ENCODE peak calls at places on chromosomes 11 and 22, in nine cellular contexts. D is lower leg skin, Y is tibial artery, I is prostate gland, H is astrocyte, S is H1, J is body of pancreas, T is BJ, V is fibroblast of lung. C is an unnamed sample.

GRCh38 chr11:76763573-76764348 is 19.4 kb upstream of the TSKU start:
- DNase-seq in S (no peak), H (peak; percentile 94), T (peak; percentile 61), D (no peak), I (no peak), V (peak; percentile 95), J (no peak), Y (no peak), C (no peak)

GRCh38 chr11:13561860-13562259 is 66.1 kb upstream of the PTH start:
- DNase-seq in V (no peak), Y (no peak), D (no peak), J (no peak), S (no peak), I (no peak), H (no peak), T (no peak), C (no peak)

GRCh38 chr11:57311109-57311936 is 13.4 kb downstream of the TNKS1BP1 start:
- DNase-seq in D (peak; percentile 99), H (peak; percentile 95), V (peak; percentile 98), I (peak; percentile 97), S (peak; percentile 94), J (peak; percentile 98), Y (peak; percentile 97), T (peak; percentile 79), C (peak; percentile 90)

GRCh38 chr11:119474682-119475596 is 52.0 kb upstream of the THY1 start:
- DNase-seq in V (peak; percentile 82), H (peak; percentile 76), S (peak; percentile 91), J (peak; percentile 68), I (peak; percentile 54), T (peak; percentile 56), D (peak; percentile 93), Y (peak; percentile 66), C (peak; percentile 13)

GRCh38 chr11:12832828-12833227 is 158.6 kb downstream of the TEAD1 start:
- DNase-seq in D (no peak), J (no peak), T (no peak), Y (no peak), I (no peak), H (no peak), S (no peak), V (no peak), C (no peak)

GRCh38 chr11:120125005-120125404 is 12.9 kb downstream of the TRIM29 start:
- DNase-seq in S (no peak), Y (peak; percentile 67), D (no peak), I (no peak), H (peak; percentile 7), V (peak; percentile 29), J (no peak), T (peak; percentile 20), C (no peak)

GRCh38 chr11:92227233-92227593 is 2.6 kb downstream of the FAT3 start:
- DNase-seq in V (no peak), S (no peak), T (no peak), Y (no peak), H (no peak), D (no peak), J (no peak), I (no peak), C (no peak)

GRCh38 chr22:41327124-41327523 is 25.8 kb downstream of the ZC3H7B start:
- DNase-seq in H (no peak), Y (no peak), D (no peak), J (no peak), V (no peak), I (no peak), T (no peak), S (no peak), C (no peak)

GRCh38 chr11:7668464-7668863 is 4.8 kb downstream of the CYB5R2 start:
- DNase-seq in I (no peak), D (no peak), S (peak; percentile 33), H (no peak), Y (no peak), J (no peak), V (no peak), T (no peak), C (no peak)

GRCh38 chr11:118910309-118911112 is 15.2 kb downstream of the BCL9L start:
- DNase-seq in J (peak; percentile 80), D (peak; percentile 94), S (peak; percentile 79), Y (peak; percentile 71), T (peak; percentile 68), H (peak; percentile 93), V (peak; percentile 95), I (peak; percentile 82), C (no peak)

GRCh38 chr11:17703951-17704350 is 15.4 kb upstream of the MYOD1 start:
- DNase-seq in I (no peak), H (peak; percentile 18), T (no peak), V (peak; percentile 26), D (no peak), S (no peak), J (no peak), Y (no peak), C (no peak)

GRCh38 chr11:34512810-34513673 is 552 bp downstream of the ELF5 start:
- DNase-seq in D (no peak), V (peak; percentile 33), Y (peak; percentile 28), I (peak; percentile 41), T (no peak), H (peak; percentile 18), S (peak; percentile 78), J (peak; percentile 57), C (no peak)

GRCh38 chr11:134469627-134470026 is 57.6 kb upstream of the B3GAT1 start:
- DNase-seq in T (no peak), V (no peak), S (no peak), J (no peak), D (no peak), Y (no peak), H (no peak), I (no peak), C (no peak)

GRCh38 chr22:45136594-45136993 is 27.1 kb upstream of the NUP50 start:
- DNase-seq in J (no peak), H (no peak), V (no peak), D (no peak), T (no peak), Y (no peak), S (no peak), I (no peak), C (no peak)
- H3K4me3 ChIP-seq in J (no peak overlapping the region), H (no peak overlapping the region), V (no peak overlapping the region), D (no peak overlapping the region), T (no peak overlapping the region), Y (no peak overlapping the region), S (no peak overlapping the region), I (no peak overlapping the region), C (no peak overlapping the region)

GRCh38 chr11:72014761-72015320 is 16.1 kb downstream of the IL18BP start:
- DNase-seq in V (no peak), Y (no peak), D (peak; percentile 84), T (no peak), S (no peak), I (no peak), J (no peak), H (no peak), C (no peak)

GRCh38 chr11:72012897-72013721 is 14.4 kb downstream of the IL18BP start:
- DNase-seq in H (peak; percentile 91), D (peak; percentile 93), I (peak; percentile 79), V (peak; percentile 93), J (peak; percentile 80), S (no peak), T (peak; percentile 33), Y (peak; percentile 53), C (peak; percentile 82)

GRCh38 chr11:72012091-72012630 is 13.5 kb downstream of the IL18BP start:
- DNase-seq in Y (no peak), H (no peak), V (no peak), S (no peak), I (no peak), T (no peak), D (no peak), J (no peak), C (no peak)

GRCh38 chr11:72013765-72014711 is 15.3 kb downstream of the IL18BP start:
- DNase-seq in Y (no peak), S (no peak), T (no peak), H (peak; percentile 29), J (no peak), I (no peak), V (peak; percentile 49), D (peak; percentile 85), C (no peak)

DNA sequence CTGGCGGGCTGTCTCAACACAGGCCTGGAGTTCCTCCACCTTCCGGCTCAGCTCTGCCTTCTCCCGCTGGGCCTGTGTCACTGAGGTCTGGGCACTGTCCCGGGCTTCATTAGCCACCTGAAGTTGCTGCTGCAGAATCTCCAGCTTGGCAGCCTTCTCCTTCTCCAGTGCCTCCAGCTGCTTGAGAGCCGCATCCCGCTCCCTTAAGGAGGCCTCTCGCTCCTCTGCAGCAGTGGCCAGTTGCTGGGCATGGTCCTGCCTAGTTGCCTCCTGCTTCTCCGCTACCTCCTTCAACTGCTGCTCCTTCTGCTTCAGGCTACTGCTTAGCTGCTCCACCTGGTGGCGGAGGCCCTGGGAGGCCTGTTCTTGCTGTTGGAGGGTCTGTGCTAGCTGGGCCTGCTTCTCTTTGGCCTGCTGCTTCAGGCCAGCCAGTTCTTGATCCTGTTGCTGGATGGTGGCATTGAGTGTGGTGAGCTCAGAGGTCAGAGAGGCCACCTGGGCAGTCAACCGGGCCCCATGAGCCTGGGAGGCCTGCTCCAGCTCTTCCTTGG is 16.9 kb downstream of the IL18BP start:
- DNase-seq in I (no peak), D (peak; percentile 75), T (no peak), S (no peak), J (no peak), V (peak; percentile 29), Y (no peak), H (no peak), C (no peak)
- TF ChIP-seq CTCF in I (peak; percentile 15), D (no peak), T (peak; percentile 55), S (peak; percentile 62), J (no peak), V (peak; percentile 26), Y (no peak), H (peak; percentile 22), C (peak; percentile 50)

GRCh38 chr11:115324569-115325432 is 179.4 kb downstream of the CADM1 start:
- DNase-seq in T (no peak), H (peak; percentile 66), V (peak; percentile 76), Y (peak; percentile 21), J (peak; percentile 46), D (no peak), I (peak; percentile 36), S (no peak), C (peak; percentile 47)
- H3K4me3 ChIP-seq in T (no peak overlapping the region), H (no peak overlapping the region), V (no peak overlapping the region), Y (no peak overlapping the region), J (no peak overlapping the region), D (no peak overlapping the region), I (no peak overlapping the region), S (no peak overlapping the region), C (no peak overlapping the region)

DNA sequence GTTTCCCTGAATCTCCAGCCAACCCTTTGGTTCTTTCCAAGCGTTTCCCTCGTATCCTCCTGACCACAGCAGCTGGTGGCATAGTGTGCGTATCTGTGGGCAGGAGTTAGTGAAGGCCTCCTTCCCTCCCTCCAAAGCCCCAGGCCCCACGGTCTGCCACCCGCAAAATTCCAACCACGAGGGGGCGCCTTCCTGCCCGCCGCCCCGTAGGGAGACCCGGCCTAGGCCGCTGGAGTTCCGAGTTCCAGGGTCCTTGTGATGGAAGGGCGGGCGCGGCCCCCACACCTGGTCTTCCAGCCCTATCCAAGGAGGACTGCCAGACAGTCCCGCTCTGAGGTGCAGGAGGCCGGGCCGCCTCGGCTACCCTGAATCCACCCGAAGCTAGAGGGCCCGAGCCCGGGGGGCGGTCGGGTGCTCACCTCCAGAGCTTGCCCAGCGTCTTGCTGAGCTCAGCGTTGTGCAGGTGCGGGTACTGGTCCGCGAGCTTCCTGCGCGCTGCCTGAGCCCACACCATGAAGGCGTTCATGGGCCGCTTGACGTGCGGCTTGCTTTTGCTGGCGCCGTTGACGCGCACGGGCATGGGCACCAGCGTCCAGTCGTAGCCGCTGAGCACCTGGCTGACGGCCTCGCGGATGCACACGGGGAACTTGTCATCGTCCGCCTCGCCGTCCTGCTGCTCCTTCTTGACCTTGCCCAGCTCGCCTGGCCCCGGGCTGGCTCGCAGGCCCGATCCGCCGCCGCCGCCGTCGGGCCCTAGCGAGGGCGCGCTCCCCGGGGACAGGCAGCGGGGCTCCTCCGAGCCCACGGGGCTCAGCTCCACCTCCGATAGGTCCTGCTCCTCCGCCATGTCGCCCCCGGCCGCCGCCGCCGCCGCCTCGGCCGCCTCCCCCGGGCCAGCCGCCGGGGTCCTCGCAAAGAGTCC is 1.2 kb downstream of the SOX10 start:
- DNase-seq in T (no peak), J (no peak), Y (no peak), S (peak; percentile 96), V (no peak), D (no peak), H (no peak), I (no peak), C (no peak)
- TF ChIP-seq CTCF in T (peak; percentile 35), J (no peak), Y (no peak), S (peak; percentile 76), V (no peak), D (no peak), H (no peak), I (no peak), C (no peak)

C was measured in LNCaP clone FGC.